ENCODE peak calls at places on chromosomes 7 and 10, in five cellular contexts. L, J, D, V and B are unnamed samples.

GRCh38 chr10:33749042-33749441 is 414.6 kb upstream of the NRP1 start:
- DNase-seq in V (no peak), J (no peak), D (no peak), L (no peak), B (no peak)

GRCh38 chr7:44981035-44981706 is 2.4 kb upstream of the MYO1G start:
- DNase-seq in V (no peak), L (no peak), J (no peak), D (no peak), B (no peak)

GRCh38 chr7:16559497-16560223 is 33.0 kb downstream of the LRRC72 start:
- DNase-seq in J (no peak), V (no peak), L (no peak), D (no peak), B (no peak)

GRCh38 chr7:50730459-50731400 is 52.0 kb downstream of the GRB10 start:
- DNase-seq in J (no peak), D (no peak), V (no peak), L (no peak), B (no peak)

GRCh38 chr10:33497338-33497737 is 162.9 kb upstream of the NRP1 start:
- DNase-seq in L (no peak), V (no peak), D (no peak), J (no peak), B (no peak)

GRCh38 chr10:93821051-93821772 is 63.5 kb downstream of the LGI1 start:
- DNase-seq in D (no peak), L (no peak), V (no peak), J (no peak), B (no peak)

GRCh38 chr10:116974442-116975005 is 30.5 kb downstream of the SHTN1 start:
- DNase-seq in D (no peak), J (no peak), L (no peak), V (no peak), B (no peak)

GRCh38 chr10:133378251-133379096 is 588 bp upstream of the PAOX start:
- DNase-seq in V (no peak), D (peak), L (peak), J (no peak), B (peak)